ENCODE peak calls at places on chromosome 5, in five cellular contexts. One of them, this sample, is unnamed.

GRCh38 chr5:134935711-134936602 is 31.0 kb downstream of the PCBD2 start:
- DNase-seq in dorsolateral prefrontal cortex: no peak
- DNase-seq in fibroblast of the aortic adventitia: no peak
- DNase-seq in stomach: no peak
- DNase-seq in HepG2: no peak
- DNase-seq in this sample: no peak

GRCh38 chr5:177133845-177134652 is 476 bp downstream of the NSD1 start:
- DNase-seq in dorsolateral prefrontal cortex: peak
- DNase-seq in fibroblast of the aortic adventitia: peak
- DNase-seq in stomach: peak
- DNase-seq in HepG2: no peak
- DNase-seq in this sample: peak

GRCh38 chr5:35828092-35828598 is 28.5 kb upstream of the IL7R start:
- DNase-seq in dorsolateral prefrontal cortex: no peak
- DNase-seq in fibroblast of the aortic adventitia: no peak
- DNase-seq in stomach: no peak
- DNase-seq in HepG2: no peak
- DNase-seq in this sample: no peak

GRCh38 chr5:159441441-159441840 is 111.2 kb upstream of the IL12B start:
- DNase-seq in dorsolateral prefrontal cortex: no peak
- DNase-seq in fibroblast of the aortic adventitia: no peak
- DNase-seq in stomach: no peak
- DNase-seq in HepG2: peak
- DNase-seq in this sample: no peak

GRCh38 chr5:81225463-81225862 is 7.7 kb upstream of the CKMT2 start:
- DNase-seq in dorsolateral prefrontal cortex: no peak
- DNase-seq in fibroblast of the aortic adventitia: no peak
- DNase-seq in stomach: no peak
- DNase-seq in HepG2: no peak
- DNase-seq in this sample: no peak

GRCh38 chr5:180809403-180810209 is 7.0 kb upstream of the MGAT1 start:
- DNase-seq in dorsolateral prefrontal cortex: peak
- DNase-seq in fibroblast of the aortic adventitia: peak
- DNase-seq in stomach: peak
- DNase-seq in HepG2: peak
- DNase-seq in this sample: peak

GRCh38 chr5:104914536-104915070 is 1352.0 kb upstream of the NUDT12 start:
- DNase-seq in dorsolateral prefrontal cortex: no peak
- DNase-seq in fibroblast of the aortic adventitia: no peak
- DNase-seq in stomach: no peak
- DNase-seq in HepG2: no peak
- DNase-seq in this sample: no peak

GRCh38 chr5:59360130-59360555 is 533.4 kb downstream of the PDE4D start:
- DNase-seq in dorsolateral prefrontal cortex: no peak
- DNase-seq in fibroblast of the aortic adventitia: no peak
- DNase-seq in stomach: no peak
- DNase-seq in HepG2: no peak
- DNase-seq in this sample: peak

GRCh38 chr5:42745426-42745825 is 11.2 kb upstream of the CCDC152 start:
- DNase-seq in dorsolateral prefrontal cortex: no peak
- DNase-seq in fibroblast of the aortic adventitia: peak
- DNase-seq in stomach: no peak
- DNase-seq in HepG2: peak
- DNase-seq in this sample: peak

GRCh38 chr5:167853421-167853820 is 438.0 kb upstream of the WWC1 start:
- DNase-seq in dorsolateral prefrontal cortex: no peak
- DNase-seq in fibroblast of the aortic adventitia: peak
- DNase-seq in stomach: no peak
- DNase-seq in HepG2: no peak
- DNase-seq in this sample: peak

GRCh38 chr5:155082401-155082800 is 68.8 kb downstream of the KIF4B start:
- DNase-seq in dorsolateral prefrontal cortex: no peak
- DNase-seq in fibroblast of the aortic adventitia: peak
- DNase-seq in stomach: no peak
- DNase-seq in HepG2: no peak
- DNase-seq in this sample: peak

GRCh38 chr5:9529041-9529480 is 16.8 kb downstream of the SEMA5A start:
- DNase-seq in dorsolateral prefrontal cortex: no peak
- DNase-seq in fibroblast of the aortic adventitia: no peak
- DNase-seq in stomach: no peak
- DNase-seq in HepG2: no peak
- DNase-seq in this sample: no peak

GRCh38 chr5:140632366-140633080 is 452 bp downstream of the CD14 start:
- DNase-seq in dorsolateral prefrontal cortex: peak
- DNase-seq in fibroblast of the aortic adventitia: peak
- DNase-seq in stomach: peak
- DNase-seq in HepG2: no peak
- DNase-seq in this sample: peak

GRCh38 chr5:31811210-31811609 is 172.3 kb downstream of the PDZD2 start:
- DNase-seq in dorsolateral prefrontal cortex: no peak
- DNase-seq in fibroblast of the aortic adventitia: peak
- DNase-seq in stomach: no peak
- DNase-seq in HepG2: peak
- DNase-seq in this sample: peak

GRCh38 chr5:42064821-42065220 is 139.7 kb downstream of the FBXO4 start:
- DNase-seq in dorsolateral prefrontal cortex: no peak
- DNase-seq in fibroblast of the aortic adventitia: no peak
- DNase-seq in stomach: no peak
- DNase-seq in HepG2: no peak
- DNase-seq in this sample: no peak

GRCh38 chr5:83567741-83568530 is 96.4 kb downstream of the VCAN start:
- DNase-seq in dorsolateral prefrontal cortex: no peak
- DNase-seq in fibroblast of the aortic adventitia: peak
- DNase-seq in stomach: no peak
- DNase-seq in HepG2: peak
- DNase-seq in this sample: peak

GRCh38 chr5:72109625-72110024 is 2.4 kb downstream of the MAP1B start:
- DNase-seq in dorsolateral prefrontal cortex: peak
- DNase-seq in fibroblast of the aortic adventitia: no peak
- DNase-seq in stomach: no peak
- DNase-seq in HepG2: no peak
- DNase-seq in this sample: no peak

GRCh38 chr5:142215915-142216681 is 107.5 kb downstream of the NDFIP1 start:
- DNase-seq in dorsolateral prefrontal cortex: no peak
- DNase-seq in fibroblast of the aortic adventitia: peak
- DNase-seq in stomach: no peak
- DNase-seq in HepG2: peak
- DNase-seq in this sample: peak

GRCh38 chr5:142828797-142829535 is 58.8 kb downstream of the ARHGAP26 start:
- DNase-seq in dorsolateral prefrontal cortex: no peak
- DNase-seq in fibroblast of the aortic adventitia: no peak
- DNase-seq in stomach: peak
- DNase-seq in HepG2: no peak
- DNase-seq in this sample: no peak

GRCh38 chr5:71586052-71586940 is 844 bp upstream of the MCCC2 start:
- DNase-seq in dorsolateral prefrontal cortex: no peak
- DNase-seq in fibroblast of the aortic adventitia: peak
- DNase-seq in stomach: no peak
- DNase-seq in HepG2: peak
- DNase-seq in this sample: peak

GRCh38 chr5:98517967-98518366 is 255.5 kb upstream of the RGMB start:
- DNase-seq in dorsolateral prefrontal cortex: no peak
- DNase-seq in fibroblast of the aortic adventitia: no peak
- DNase-seq in stomach: no peak
- DNase-seq in HepG2: no peak
- DNase-seq in this sample: no peak

GRCh38 chr5:87541033-87541432 is 128.3 kb upstream of the CCNH start:
- DNase-seq in dorsolateral prefrontal cortex: peak
- DNase-seq in fibroblast of the aortic adventitia: peak
- DNase-seq in stomach: no peak
- DNase-seq in HepG2: no peak
- DNase-seq in this sample: peak

GRCh38 chr5:59600998-59601397 is 292.5 kb downstream of the PDE4D start:
- DNase-seq in dorsolateral prefrontal cortex: no peak
- DNase-seq in fibroblast of the aortic adventitia: no peak
- DNase-seq in stomach: no peak
- DNase-seq in HepG2: no peak
- DNase-seq in this sample: no peak

GRCh38 chr5:88691945-88692868 is 190.8 kb downstream of the MEF2C start:
- DNase-seq in dorsolateral prefrontal cortex: peak
- DNase-seq in fibroblast of the aortic adventitia: no peak
- DNase-seq in stomach: no peak
- DNase-seq in HepG2: no peak
- DNase-seq in this sample: no peak

GRCh38 chr5:94027145-94027544 is 285.7 kb upstream of the POU5F2 start:
- DNase-seq in dorsolateral prefrontal cortex: no peak
- DNase-seq in fibroblast of the aortic adventitia: no peak
- DNase-seq in stomach: no peak
- DNase-seq in HepG2: no peak
- DNase-seq in this sample: no peak

GRCh38 chr5:94024625-94025024 is 283.2 kb upstream of the POU5F2 start:
- DNase-seq in dorsolateral prefrontal cortex: no peak
- DNase-seq in fibroblast of the aortic adventitia: no peak
- DNase-seq in stomach: no peak
- DNase-seq in HepG2: no peak
- DNase-seq in this sample: no peak

GRCh38 chr5:94028001-94028400 is 286.6 kb upstream of the POU5F2 start:
- DNase-seq in dorsolateral prefrontal cortex: no peak
- DNase-seq in fibroblast of the aortic adventitia: no peak
- DNase-seq in stomach: no peak
- DNase-seq in HepG2: no peak
- DNase-seq in this sample: no peak

GRCh38 chr5:94024101-94024500 is 282.7 kb upstream of the POU5F2 start:
- DNase-seq in dorsolateral prefrontal cortex: no peak
- DNase-seq in fibroblast of the aortic adventitia: peak
- DNase-seq in stomach: no peak
- DNase-seq in HepG2: no peak
- DNase-seq in this sample: no peak

GRCh38 chr5:94025788-94026473 is 284.5 kb upstream of the POU5F2 start:
- DNase-seq in dorsolateral prefrontal cortex: no peak
- DNase-seq in fibroblast of the aortic adventitia: no peak
- DNase-seq in stomach: no peak
- DNase-seq in HepG2: peak
- DNase-seq in this sample: no peak
- TF ChIP-seq CTCF in dorsolateral prefrontal cortex: no peak
- TF ChIP-seq CTCF in fibroblast of the aortic adventitia: no peak
- TF ChIP-seq CTCF in stomach: no peak
- TF ChIP-seq CTCF in HepG2: peak
- TF ChIP-seq CTCF in this sample: peak

GRCh38 chr5:118722165-118723020 is 266.0 kb downstream of the DTWD2 start:
- DNase-seq in dorsolateral prefrontal cortex: no peak
- DNase-seq in fibroblast of the aortic adventitia: no peak
- DNase-seq in stomach: no peak
- DNase-seq in HepG2: no peak
- DNase-seq in this sample: no peak
- H3K4me3 ChIP-seq in dorsolateral prefrontal cortex: no peak
- H3K4me3 ChIP-seq in fibroblast of the aortic adventitia: no peak
- H3K4me3 ChIP-seq in stomach: no peak
- H3K4me3 ChIP-seq in HepG2: no peak
- H3K4me3 ChIP-seq in this sample: no peak

DNA sequence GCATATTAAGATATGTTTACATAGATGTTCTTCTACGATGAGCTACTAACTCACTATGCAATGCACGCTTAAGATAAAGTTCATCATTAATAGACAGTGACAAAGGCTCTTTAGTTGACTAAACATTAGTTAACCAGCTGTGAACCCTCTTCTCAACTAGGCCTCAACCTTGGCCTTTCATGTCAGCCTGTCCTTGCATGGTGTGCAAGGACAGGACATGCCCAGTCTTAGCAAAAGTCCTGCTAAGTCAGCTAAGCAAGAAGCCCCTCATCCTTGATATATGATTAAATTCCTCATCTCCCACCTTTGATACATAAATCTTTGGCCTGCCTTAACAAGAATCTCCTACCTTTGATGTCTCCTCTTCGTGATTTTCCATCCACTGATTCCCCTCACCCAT is 50.9 kb downstream of the PLPP1 start:
- DNase-seq in dorsolateral prefrontal cortex: no peak
- DNase-seq in fibroblast of the aortic adventitia: no peak
- DNase-seq in stomach: no peak
- DNase-seq in HepG2: peak
- DNase-seq in this sample: no peak
- TF ChIP-seq CTCF in dorsolateral prefrontal cortex: no peak
- TF ChIP-seq CTCF in fibroblast of the aortic adventitia: no peak
- TF ChIP-seq CTCF in stomach: no peak
- TF ChIP-seq CTCF in HepG2: no peak
- TF ChIP-seq CTCF in this sample: no peak

DNA sequence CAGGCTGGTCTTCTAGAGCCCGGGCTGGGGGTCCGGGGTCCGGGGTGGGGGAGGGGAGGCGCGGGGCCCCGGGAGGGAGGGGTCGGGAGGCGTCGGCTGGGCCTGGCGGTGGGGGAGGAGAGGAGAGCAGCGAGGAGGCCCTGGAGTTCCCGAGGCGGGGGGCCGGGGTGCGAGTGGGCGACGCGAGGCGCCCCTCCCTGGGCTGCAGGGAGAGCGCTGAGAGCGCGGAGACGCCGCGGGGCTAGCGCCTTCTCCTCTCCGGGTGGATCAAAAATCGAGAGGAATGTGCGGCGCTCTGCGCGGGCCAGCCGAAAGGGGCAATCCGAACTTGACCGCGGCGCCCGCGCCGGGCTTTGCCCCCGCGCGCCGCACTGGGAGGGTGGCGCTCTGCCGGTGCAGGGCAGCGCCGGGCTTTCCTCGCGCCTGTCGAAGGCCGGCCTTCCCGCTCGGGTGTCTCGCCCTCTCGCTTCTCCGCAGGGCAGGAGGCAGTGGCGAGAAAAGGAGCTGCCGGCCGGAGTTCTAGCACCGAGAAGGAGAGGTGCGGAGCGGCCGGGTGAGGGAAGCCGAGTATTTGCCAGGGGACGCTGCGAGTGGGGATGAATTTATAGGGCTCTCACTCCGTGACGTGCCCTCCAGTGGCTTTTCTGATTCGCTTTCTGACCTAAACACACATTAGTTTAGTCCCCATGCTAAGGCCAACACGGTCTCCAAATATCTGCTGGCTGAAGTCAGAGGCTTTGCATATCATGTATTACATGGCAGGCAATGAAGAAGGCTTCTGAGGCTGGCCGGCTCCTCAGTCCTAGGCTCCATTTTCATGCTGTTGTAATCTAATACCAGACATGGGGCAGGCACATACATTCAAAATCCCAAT is at the start of gene GDNF:
- DNase-seq in dorsolateral prefrontal cortex: no peak
- DNase-seq in fibroblast of the aortic adventitia: peak
- DNase-seq in stomach: peak
- DNase-seq in HepG2: peak
- DNase-seq in this sample: peak
- H3K4me3 ChIP-seq in dorsolateral prefrontal cortex: peak
- H3K4me3 ChIP-seq in fibroblast of the aortic adventitia: peak
- H3K4me3 ChIP-seq in stomach: peak
- H3K4me3 ChIP-seq in HepG2: peak
- H3K4me3 ChIP-seq in this sample: peak

GRCh38 chr5:123949807-123950206 is 437.8 kb downstream of the CSNK1G3 start:
- DNase-seq in dorsolateral prefrontal cortex: no peak
- DNase-seq in fibroblast of the aortic adventitia: no peak
- DNase-seq in stomach: no peak
- DNase-seq in HepG2: no peak
- DNase-seq in this sample: no peak
- TF ChIP-seq CTCF in dorsolateral prefrontal cortex: no peak
- TF ChIP-seq CTCF in fibroblast of the aortic adventitia: no peak
- TF ChIP-seq CTCF in stomach: no peak
- TF ChIP-seq CTCF in HepG2: no peak
- TF ChIP-seq CTCF in this sample: no peak

DNA sequence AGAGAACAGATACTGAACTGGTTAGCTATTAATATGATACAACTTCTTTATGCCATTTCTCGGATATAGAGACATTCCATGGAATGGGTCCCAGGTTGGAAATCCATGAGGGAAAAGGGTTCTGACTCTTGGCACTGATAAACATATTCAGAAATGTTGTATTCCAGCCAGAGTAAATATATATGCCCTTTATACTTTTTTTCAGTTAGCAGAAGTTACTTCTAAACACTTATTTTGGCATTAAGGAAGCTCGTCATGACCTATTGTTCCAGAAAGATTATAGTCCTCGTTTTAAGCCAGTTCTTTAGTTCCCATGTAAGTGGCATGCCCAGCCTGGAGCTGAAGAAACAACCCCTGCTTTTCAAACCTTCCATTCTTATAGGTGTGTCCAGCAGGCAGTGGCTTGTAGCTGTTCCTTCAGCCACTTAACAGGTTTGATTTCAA is 181.6 kb downstream of the CD180 start:
- DNase-seq in dorsolateral prefrontal cortex: no peak
- DNase-seq in fibroblast of the aortic adventitia: peak
- DNase-seq in stomach: peak
- DNase-seq in HepG2: no peak
- DNase-seq in this sample: no peak
- H3K4me3 ChIP-seq in dorsolateral prefrontal cortex: no peak
- H3K4me3 ChIP-seq in fibroblast of the aortic adventitia: no peak
- H3K4me3 ChIP-seq in stomach: peak
- H3K4me3 ChIP-seq in HepG2: no peak
- H3K4me3 ChIP-seq in this sample: peak

This sample was measured in fibroblast of villous mesenchyme.